ENCODE peak calls at places on chromosomes 5 and 9, in eight cellular contexts. V, X, M, Z, C, H, U and G are unnamed samples.

GRCh38 chr5:119377066-119377465 is 21.2 kb downstream of the TNFAIP8 start:
- DNase-seq in C (no peak), X (no peak), V (no peak), Z (no peak), M (no peak), U (no peak), H (no peak), G (no peak)

GRCh38 chr9:119487118-119487827 is 118.0 kb upstream of the BRINP1 start:
- DNase-seq in Z (no peak), X (no peak), U (no peak), V (no peak), H (no peak), C (peak), M (no peak), G (no peak)

GRCh38 chr9:134442087-134442470 is 115.8 kb downstream of the RXRA start:
- DNase-seq in X (peak), V (no peak), Z (no peak), H (no peak), C (no peak), U (peak), M (no peak), G (no peak)

GRCh38 chr9:4530375-4530774 is 40.1 kb downstream of the SLC1A1 start:
- DNase-seq in V (no peak), C (no peak), Z (no peak), M (no peak), H (no peak), U (peak), X (peak), G (peak)

GRCh38 chr5:73838901-73839300 is 212.9 kb downstream of the ARHGEF28 start:
- DNase-seq in H (no peak), V (no peak), M (no peak), Z (no peak), U (no peak), C (no peak), X (no peak), G (no peak)

GRCh38 chr5:104800440-104801048 is 1238.0 kb upstream of the NUDT12 start:
- DNase-seq in X (no peak), M (no peak), Z (no peak), H (no peak), U (peak), V (peak), C (no peak), G (peak)

GRCh38 chr5:44809215-44809955 is 638 bp downstream of the MRPS30 start:
- DNase-seq in Z (peak), U (peak), V (peak), C (peak), M (peak), X (peak), H (peak), G (peak)

GRCh38 chr9:111599092-111599947 is at the start of gene PTGR1:
- DNase-seq in C (no peak), H (no peak), M (peak), X (peak), V (peak), Z (peak), U (peak), G (peak)

GRCh38 chr5:163914911-163915310 is 409.5 kb downstream of the MAT2B start:
- DNase-seq in H (no peak), Z (no peak), U (no peak), M (no peak), C (no peak), V (no peak), X (no peak), G (no peak)

GRCh38 chr5:43554497-43554896 is 2.4 kb downstream of the PAIP1 start:
- DNase-seq in H (no peak), M (no peak), C (no peak), V (no peak), Z (no peak), U (no peak), X (no peak), G (no peak)

GRCh38 chr9:124934290-124934689 is 6.6 kb downstream of the GOLGA1 start:
- DNase-seq in U (peak), V (no peak), C (no peak), M (no peak), H (no peak), Z (no peak), X (no peak), G (peak)

GRCh38 chr9:96398582-96399334 is 15.2 kb upstream of the SLC35D2 start:
- DNase-seq in X (no peak), V (no peak), U (no peak), H (peak), Z (no peak), M (no peak), C (no peak), G (no peak)

GRCh38 chr5:39774597-39774996 is 349.8 kb upstream of the DAB2 start:
- DNase-seq in U (no peak), C (no peak), X (no peak), V (no peak), Z (no peak), M (no peak), H (no peak), G (no peak)

GRCh38 chr5:72622152-72622760 is 115.0 kb upstream of the ZNF366 start:
- DNase-seq in Z (no peak), H (no peak), M (no peak), U (no peak), X (no peak), V (no peak), C (no peak), G (no peak)

GRCh38 chr5:140258016-140258415 is 44.9 kb downstream of the PFDN1 start:
- DNase-seq in M (no peak), C (no peak), Z (no peak), U (peak), H (no peak), V (no peak), X (no peak), G (no peak)